ENCODE peak calls at places on chromosomes 5 and 9, in eight cellular contexts. D is heart right ventricle; O is body of pancreas; U is CD8-positive, alpha-beta T cell; P is heart left ventricle; T is uterus; E is hepatocyte; A is right lobe of liver. V is an unnamed sample.

GRCh38 chr5:10602031-10602806 is 38.3 kb downstream of the ANKRD33B start:
- DNase-seq in D (peak; percentile 40), O (peak; percentile 19), U (no peak), P (peak; percentile 59), T (no peak), E (no peak), A (peak; percentile 86), V (no peak)

GRCh38 chr5:1409386-1410110 is 35.7 kb downstream of the SLC6A3 start:
- DNase-seq in D (no peak), O (no peak), U (no peak), P (peak; percentile 17), T (no peak), E (peak; percentile 51), A (peak; percentile 43), V (peak; percentile 43)

GRCh38 chr5:168269950-168270349 is 21.5 kb upstream of the WWC1 start:
- DNase-seq in D (no peak), O (no peak), U (no peak), P (no peak), T (no peak), E (peak; percentile 52), A (no peak), V (no peak)

GRCh38 chr5:72133212-72133990 is 26.1 kb downstream of the MAP1B start:
- DNase-seq in D (no peak), O (no peak), U (no peak), P (no peak), T (no peak), E (no peak), A (no peak), V (no peak)

GRCh38 chr9:84945878-84946538 is 276.5 kb downstream of the NTRK2 start:
- DNase-seq in D (no peak), O (no peak), U (no peak), P (no peak), T (no peak), E (no peak), A (no peak), V (no peak)

GRCh38 chr9:99000480-99001395 is 57.0 kb downstream of the COL15A1 start:
- DNase-seq in D (peak; percentile 47), O (peak; percentile 61), U (peak; percentile 35), P (no peak), T (no peak), E (peak; percentile 77), A (peak; percentile 54), V (no peak)

GRCh38 chr5:8829322-8830029 is 716.4 kb downstream of the SEMA5A start:
- DNase-seq in D (no peak), O (no peak), U (no peak), P (no peak), T (peak; percentile 63), E (peak; percentile 79), A (no peak), V (no peak)

GRCh38 chr9:123972618-123973017 is 39.0 kb upstream of the LHX2 start:
- DNase-seq in D (no peak), O (no peak), U (no peak), P (no peak), T (no peak), E (no peak), A (no peak), V (no peak)

GRCh38 chr5:77356740-77357139 is 135.4 kb downstream of the WDR41 start:
- DNase-seq in D (no peak), O (no peak), U (no peak), P (no peak), T (no peak), E (no peak), A (no peak), V (no peak)

GRCh38 chr9:30243467-30243866 is 2141.0 kb upstream of the ACO1 start:
- DNase-seq in D (no peak), O (no peak), U (no peak), P (no peak), T (no peak), E (no peak), A (no peak), V (no peak)

GRCh38 chr5:76942581-76942980 is 10.3 kb upstream of the CRHBP start:
- DNase-seq in D (no peak), O (no peak), U (no peak), P (no peak), T (no peak), E (no peak), A (no peak), V (no peak)

GRCh38 chr5:172283862-172284274 is 304 bp upstream of the UBTD2 start:
- DNase-seq in D (peak; percentile 89), O (peak; percentile 86), U (peak; percentile 31), P (peak; percentile 92), T (peak; percentile 86), E (peak; percentile 96), A (peak; percentile 88), V (peak; percentile 91)

GRCh38 chr5:139105621-139106071 is 92.5 kb downstream of the SIL1 start:
- DNase-seq in D (no peak), O (peak; percentile 36), U (no peak), P (no peak), T (peak; percentile 20), E (no peak), A (no peak), V (no peak)

GRCh38 chr9:123629531-123629930 is 273.5 kb downstream of the CRB2 start:
- DNase-seq in D (no peak), O (no peak), U (no peak), P (no peak), T (no peak), E (no peak), A (no peak), V (no peak)

GRCh38 chr5:570886-571285 is 41.3 kb upstream of the CEP72 start:
- DNase-seq in D (no peak), O (no peak), U (no peak), P (no peak), T (no peak), E (no peak), A (no peak), V (no peak)

GRCh38 chr5:174413520-174414314 is 310.7 kb upstream of the MSX2 start:
- DNase-seq in D (no peak), O (no peak), U (no peak), P (no peak), T (no peak), E (peak; percentile 27), A (no peak), V (no peak)

GRCh38 chr5:90308787-90309585 is 100.6 kb downstream of the CETN3 start:
- DNase-seq in D (no peak), O (no peak), U (no peak), P (no peak), T (no peak), E (no peak), A (no peak), V (no peak)

GRCh38 chr5:57566914-57567313 is 84.3 kb upstream of the ACTBL2 start:
- DNase-seq in D (no peak), O (no peak), U (no peak), P (no peak), T (no peak), E (peak; percentile 39), A (no peak), V (no peak)

GRCh38 chr9:112605518-112605917 is 112.4 kb downstream of the INIP start:
- DNase-seq in D (no peak), O (no peak), U (no peak), P (no peak), T (no peak), E (no peak), A (no peak), V (no peak)

GRCh38 chr5:174735498-174736350 is 11.3 kb downstream of the MSX2 start:
- DNase-seq in D (no peak), O (peak; percentile 49), U (no peak), P (no peak), T (no peak), E (peak; percentile 78), A (no peak), V (peak; percentile 61)

GRCh38 chr5:61053937-61054336 is 108.3 kb downstream of the SMIM15 start:
- DNase-seq in D (no peak), O (no peak), U (no peak), P (no peak), T (no peak), E (no peak), A (no peak), V (no peak)

GRCh38 chr9:127422133-127422782 is 1.9 kb upstream of the ZNF79 start:
- DNase-seq in D (no peak), O (no peak), U (no peak), P (no peak), T (no peak), E (no peak), A (no peak), V (no peak)
- H3K27ac ChIP-seq in D (no peak overlapping the region), O (no peak overlapping the region), U (no peak overlapping the region), P (no peak overlapping the region), T (peak overlapping the region; percentile 93), E (peak overlapping the region; percentile 90), A (no peak overlapping the region), V (peak overlapping the region; percentile 16)

GRCh38 chr9:696332-697090 is 145.0 kb upstream of the DMRT1 start:
- DNase-seq in D (no peak), O (peak; percentile 32), U (no peak), P (no peak), T (peak; percentile 69), E (peak; percentile 63), A (no peak), V (no peak)

GRCh38 chr9:699396-699795 is 142.1 kb upstream of the DMRT1 start:
- DNase-seq in D (no peak), O (no peak), U (no peak), P (no peak), T (no peak), E (no peak), A (no peak), V (no peak)

GRCh38 chr9:698937-699336 is 142.6 kb upstream of the DMRT1 start:
- DNase-seq in D (no peak), O (no peak), U (no peak), P (no peak), T (no peak), E (no peak), A (no peak), V (no peak)

GRCh38 chr9:700365-701282 is 140.9 kb upstream of the DMRT1 start:
- DNase-seq in D (no peak), O (no peak), U (no peak), P (no peak), T (no peak), E (no peak), A (no peak), V (no peak)

DNA sequence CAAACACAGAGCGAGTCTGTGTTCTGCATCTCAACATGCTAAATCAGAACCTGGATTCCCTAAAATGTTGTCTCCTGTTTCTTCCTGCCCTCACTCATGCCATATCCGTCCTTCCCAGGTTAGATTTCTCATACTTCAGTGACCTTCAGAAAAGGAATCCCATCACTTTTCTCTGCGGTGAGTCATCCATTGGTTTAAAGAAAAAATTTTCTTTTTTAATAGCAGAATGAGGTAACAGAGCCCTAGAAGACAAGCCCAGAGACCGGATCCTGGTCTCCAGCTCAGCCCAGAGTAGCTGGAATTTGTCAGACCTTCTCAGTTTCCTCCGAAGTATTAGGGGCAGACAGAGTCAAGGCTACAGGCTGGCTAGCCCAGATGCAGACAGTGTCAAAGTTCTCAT is 143.2 kb upstream of the DMRT1 start:
- DNase-seq in D (no peak), O (no peak), U (no peak), P (no peak), T (no peak), E (no peak), A (no peak), V (no peak)
- H3K4me1 ChIP-seq in D (peaks cover 48% of the 10 kb centered on the region), O (peaks cover 9% of the 10 kb centered on the region), U (peaks cover 11% of the 10 kb centered on the region), P (peaks cover 62% of the 10 kb centered on the region), T (peaks cover 20% of the 10 kb centered on the region), E (peaks cover 38% of the 10 kb centered on the region), A (no peaks in the 10 kb centered on the region), V (no peaks in the 10 kb centered on the region)

GRCh38 chr9:135737840-135738521 is 36.0 kb downstream of the KCNT1 start:
- DNase-seq in D (no peak), O (no peak), U (no peak), P (no peak), T (no peak), E (no peak), A (no peak), V (no peak)
- H3K27me3 ChIP-seq in D (peaks cover 6% of the 10 kb centered on the region), O (no peaks in the 10 kb centered on the region), U (no peaks in the 10 kb centered on the region), P (peaks cover 9% of the 10 kb centered on the region), T (no peaks in the 10 kb centered on the region), E (peaks cover 38% of the 10 kb centered on the region), A (no peaks in the 10 kb centered on the region), V (no peaks in the 10 kb centered on the region)

GRCh38 chr9:136686534-136686793 is 793 bp downstream of the AGPAT2 start:
- DNase-seq in D (no peak), O (no peak), U (no peak), P (no peak), T (no peak), E (no peak), A (peak; percentile 70), V (no peak)
- H3K27ac ChIP-seq in D (peak overlapping the region; percentile 91), O (peak overlapping the region; percentile 98), U (no peak overlapping the region), P (peak overlapping the region; percentile 93), T (peak overlapping the region; percentile 77), E (peak overlapping the region; percentile 88), A (peak overlapping the region; percentile 78), V (peak overlapping the region; percentile 85)